ENCODE peak calls at places on chromosome 18, in four cellular contexts. One of them, this sample, is unnamed.

GRCh38 chr18:3605562-3606443 is 155.8 kb downstream of the TGIF1 start:
- DNase-seq in left kidney: no peak
- DNase-seq in dermis microvascular lymphatic vessel endothelial cell: no peak
- DNase-seq in HuH-7.5: no peak
- DNase-seq in this sample: no peak

GRCh38 chr18:48666613-48667012 is 127.8 kb downstream of the CTIF start:
- DNase-seq in left kidney: no peak
- DNase-seq in dermis microvascular lymphatic vessel endothelial cell: no peak
- DNase-seq in HuH-7.5: no peak
- DNase-seq in this sample: no peak

GRCh38 chr18:45549296-45549695 is 66.0 kb upstream of the SLC14A2 start:
- DNase-seq in left kidney: peak; percentile 90
- DNase-seq in dermis microvascular lymphatic vessel endothelial cell: no peak
- DNase-seq in HuH-7.5: no peak
- DNase-seq in this sample: no peak

GRCh38 chr18:23814977-23815614 is 125.8 kb downstream of the LAMA3 start:
- DNase-seq in left kidney: no peak
- DNase-seq in dermis microvascular lymphatic vessel endothelial cell: no peak
- DNase-seq in HuH-7.5: no peak
- DNase-seq in this sample: no peak

GRCh38 chr18:79736846-79737245 is 57.2 kb downstream of the CTDP1 start:
- DNase-seq in left kidney: no peak
- DNase-seq in dermis microvascular lymphatic vessel endothelial cell: no peak
- DNase-seq in HuH-7.5: no peak
- DNase-seq in this sample: no peak

GRCh38 chr18:3415110-3415509 is 34.9 kb upstream of the TGIF1 start:
- DNase-seq in left kidney: no peak
- DNase-seq in dermis microvascular lymphatic vessel endothelial cell: no peak
- DNase-seq in HuH-7.5: no peak
- DNase-seq in this sample: no peak

GRCh38 chr18:61544178-61544577 is 210.9 kb downstream of the CDH20 start:
- DNase-seq in left kidney: no peak
- DNase-seq in dermis microvascular lymphatic vessel endothelial cell: no peak
- DNase-seq in HuH-7.5: no peak
- DNase-seq in this sample: no peak

GRCh38 chr18:22639026-22639463 is 221.3 kb upstream of the CTAGE1 start:
- DNase-seq in left kidney: no peak
- DNase-seq in dermis microvascular lymphatic vessel endothelial cell: no peak
- DNase-seq in HuH-7.5: no peak
- DNase-seq in this sample: peak; percentile 17

GRCh38 chr18:24009651-24010333 is 4.8 kb upstream of the TTC39C start:
- DNase-seq in left kidney: no peak
- DNase-seq in dermis microvascular lymphatic vessel endothelial cell: no peak
- DNase-seq in HuH-7.5: no peak
- DNase-seq in this sample: no peak

This sample was measured in A549.